ENCODE peak calls at places on chromosomes 13 and 19, in seven cellular contexts. One of them, this sample, is unnamed.

GRCh38 chr13:46149272-46150133 is 32.5 kb downstream of the LCP1 start:
- DNase-seq in heart left ventricle: no peak
- DNase-seq in stomach: no peak
- DNase-seq in astrocyte: peak; percentile 69
- DNase-seq in mammary epithelial cell: peak; percentile 84
- DNase-seq in OCI-LY7: no peak
- DNase-seq in Peyer's patch: no peak
- DNase-seq in this sample: no peak

GRCh38 chr13:30235206-30235605 is 72.1 kb downstream of the KATNAL1 start:
- DNase-seq in heart left ventricle: no peak
- DNase-seq in stomach: no peak
- DNase-seq in astrocyte: no peak
- DNase-seq in mammary epithelial cell: no peak
- DNase-seq in OCI-LY7: no peak
- DNase-seq in Peyer's patch: no peak
- DNase-seq in this sample: no peak

GRCh38 chr13:73722120-73722519 is 412.1 kb downstream of the KLF12 start:
- DNase-seq in heart left ventricle: no peak
- DNase-seq in stomach: no peak
- DNase-seq in astrocyte: peak; percentile 82
- DNase-seq in mammary epithelial cell: peak; percentile 94
- DNase-seq in OCI-LY7: peak; percentile 3
- DNase-seq in Peyer's patch: no peak
- DNase-seq in this sample: no peak

GRCh38 chr19:34317311-34317927 is 47.6 kb upstream of the GPI start:
- DNase-seq in heart left ventricle: peak; percentile 47
- DNase-seq in stomach: no peak
- DNase-seq in astrocyte: peak; percentile 37
- DNase-seq in mammary epithelial cell: peak; percentile 13
- DNase-seq in OCI-LY7: peak; percentile 20
- DNase-seq in Peyer's patch: no peak
- DNase-seq in this sample: no peak

GRCh38 chr19:18091217-18091608 is 4.5 kb upstream of the IL12RB1 start:
- DNase-seq in heart left ventricle: peak; percentile 68
- DNase-seq in stomach: peak; percentile 61
- DNase-seq in astrocyte: no peak
- DNase-seq in mammary epithelial cell: no peak
- DNase-seq in OCI-LY7: peak; percentile 83
- DNase-seq in Peyer's patch: peak; percentile 94
- DNase-seq in this sample: no peak

GRCh38 chr19:32675720-32676185 is at the start of gene RGS9BP:
- DNase-seq in heart left ventricle: peak; percentile 88
- DNase-seq in stomach: peak; percentile 83
- DNase-seq in astrocyte: peak; percentile 17
- DNase-seq in mammary epithelial cell: no peak
- DNase-seq in OCI-LY7: no peak
- DNase-seq in Peyer's patch: peak; percentile 72
- DNase-seq in this sample: peak; percentile 85

GRCh38 chr19:48480151-48480475 is 10.9 kb downstream of the CYTH2 start:
- DNase-seq in heart left ventricle: peak; percentile 77
- DNase-seq in stomach: peak; percentile 49
- DNase-seq in astrocyte: no peak
- DNase-seq in mammary epithelial cell: no peak
- DNase-seq in OCI-LY7: no peak
- DNase-seq in Peyer's patch: peak; percentile 43
- DNase-seq in this sample: peak; percentile 79

GRCh38 chr13:20473139-20473538 is 52.5 kb downstream of the CRYL1 start:
- DNase-seq in heart left ventricle: no peak
- DNase-seq in stomach: no peak
- DNase-seq in astrocyte: no peak
- DNase-seq in mammary epithelial cell: no peak
- DNase-seq in OCI-LY7: no peak
- DNase-seq in Peyer's patch: no peak
- DNase-seq in this sample: no peak

GRCh38 chr19:10406191-10406590 is 2.8 kb upstream of the CDC37 start:
- DNase-seq in heart left ventricle: no peak
- DNase-seq in stomach: no peak
- DNase-seq in astrocyte: no peak
- DNase-seq in mammary epithelial cell: no peak
- DNase-seq in OCI-LY7: no peak
- DNase-seq in Peyer's patch: no peak
- DNase-seq in this sample: no peak

GRCh38 chr13:47499358-47500150 is 501.5 kb downstream of the SUCLA2 start:
- DNase-seq in heart left ventricle: no peak
- DNase-seq in stomach: no peak
- DNase-seq in astrocyte: peak; percentile 85
- DNase-seq in mammary epithelial cell: peak; percentile 81
- DNase-seq in OCI-LY7: no peak
- DNase-seq in Peyer's patch: no peak
- DNase-seq in this sample: no peak

GRCh38 chr19:4581381-4582111 is 22.1 kb upstream of the SEMA6B start:
- DNase-seq in heart left ventricle: peak; percentile 31
- DNase-seq in stomach: no peak
- DNase-seq in astrocyte: no peak
- DNase-seq in mammary epithelial cell: peak; percentile 15
- DNase-seq in OCI-LY7: peak; percentile 38
- DNase-seq in Peyer's patch: no peak
- DNase-seq in this sample: no peak

GRCh38 chr13:20774746-20775145 is 985 bp upstream of the EEF1AKMT1 start:
- DNase-seq in heart left ventricle: no peak
- DNase-seq in stomach: no peak
- DNase-seq in astrocyte: no peak
- DNase-seq in mammary epithelial cell: no peak
- DNase-seq in OCI-LY7: no peak
- DNase-seq in Peyer's patch: no peak
- DNase-seq in this sample: no peak

GRCh38 chr13:112509190-112509589 is 78.8 kb downstream of the TUBGCP3 start:
- DNase-seq in heart left ventricle: no peak
- DNase-seq in stomach: no peak
- DNase-seq in astrocyte: no peak
- DNase-seq in mammary epithelial cell: no peak
- DNase-seq in OCI-LY7: no peak
- DNase-seq in Peyer's patch: no peak
- DNase-seq in this sample: no peak

GRCh38 chr13:113920606-113921306 is 53.1 kb downstream of the C13orf46 start:
- DNase-seq in heart left ventricle: no peak
- DNase-seq in stomach: peak; percentile 10
- DNase-seq in astrocyte: no peak
- DNase-seq in mammary epithelial cell: no peak
- DNase-seq in OCI-LY7: no peak
- DNase-seq in Peyer's patch: no peak
- DNase-seq in this sample: peak; percentile 28

GRCh38 chr19:7595466-7596133 is at the start of gene CAMSAP3:
- DNase-seq in heart left ventricle: no peak
- DNase-seq in stomach: peak; percentile 66
- DNase-seq in astrocyte: no peak
- DNase-seq in mammary epithelial cell: peak; percentile 38
- DNase-seq in OCI-LY7: peak; percentile 73
- DNase-seq in Peyer's patch: no peak
- DNase-seq in this sample: no peak

GRCh38 chr19:38290631-38291147 is 13.4 kb upstream of the C19orf33 start:
- DNase-seq in heart left ventricle: no peak
- DNase-seq in stomach: peak; percentile 95
- DNase-seq in astrocyte: peak; percentile 87
- DNase-seq in mammary epithelial cell: peak; percentile 93
- DNase-seq in OCI-LY7: no peak
- DNase-seq in Peyer's patch: no peak
- DNase-seq in this sample: no peak

GRCh38 chr19:51407631-51408131 is 9.8 kb downstream of the SIGLEC10 start:
- DNase-seq in heart left ventricle: no peak
- DNase-seq in stomach: peak; percentile 40
- DNase-seq in astrocyte: no peak
- DNase-seq in mammary epithelial cell: peak; percentile 20
- DNase-seq in OCI-LY7: peak; percentile 72
- DNase-seq in Peyer's patch: peak; percentile 50
- DNase-seq in this sample: no peak

GRCh38 chr19:52566588-52566987 is 3.5 kb upstream of the ZNF701 start:
- DNase-seq in heart left ventricle: no peak
- DNase-seq in stomach: no peak
- DNase-seq in astrocyte: peak; percentile 52
- DNase-seq in mammary epithelial cell: peak; percentile 75
- DNase-seq in OCI-LY7: no peak
- DNase-seq in Peyer's patch: no peak
- DNase-seq in this sample: no peak

GRCh38 chr19:4337906-4338440 is 654 bp downstream of the STAP2 start:
- DNase-seq in heart left ventricle: no peak
- DNase-seq in stomach: peak; percentile 33
- DNase-seq in astrocyte: peak; percentile 27
- DNase-seq in mammary epithelial cell: peak; percentile 46
- DNase-seq in OCI-LY7: no peak
- DNase-seq in Peyer's patch: no peak
- DNase-seq in this sample: no peak

GRCh38 chr19:34481861-34482379 is 362 bp downstream of the WTIP start:
- DNase-seq in heart left ventricle: no peak
- DNase-seq in stomach: no peak
- DNase-seq in astrocyte: no peak
- DNase-seq in mammary epithelial cell: peak; percentile 24
- DNase-seq in OCI-LY7: no peak
- DNase-seq in Peyer's patch: no peak
- DNase-seq in this sample: no peak

GRCh38 chr13:113975416-113975815 is 1.5 kb upstream of the C13orf46 start:
- DNase-seq in heart left ventricle: no peak
- DNase-seq in stomach: no peak
- DNase-seq in astrocyte: no peak
- DNase-seq in mammary epithelial cell: no peak
- DNase-seq in OCI-LY7: no peak
- DNase-seq in Peyer's patch: no peak
- DNase-seq in this sample: no peak

DNA sequence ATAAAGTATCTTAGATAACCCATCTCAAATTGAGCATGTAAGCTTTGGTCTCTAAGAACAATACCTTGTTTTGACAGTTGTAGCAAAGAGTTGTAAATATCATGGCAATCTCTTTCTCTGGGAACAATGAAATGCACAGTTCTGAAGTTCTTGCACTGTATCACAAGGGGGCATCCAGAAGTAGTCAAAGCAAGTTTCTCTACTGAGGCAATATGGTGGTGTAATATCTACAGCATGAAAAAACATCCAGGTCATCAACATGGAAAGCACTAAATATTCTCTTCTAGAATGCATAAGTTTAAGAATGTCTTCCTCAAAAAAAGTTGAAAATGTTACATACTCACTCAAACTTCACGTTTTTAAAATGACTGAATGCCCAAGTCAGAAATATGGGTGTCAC is 19.6 kb downstream of the MTMR6 start:
- DNase-seq in heart left ventricle: no peak
- DNase-seq in stomach: no peak
- DNase-seq in astrocyte: no peak
- DNase-seq in mammary epithelial cell: no peak
- DNase-seq in OCI-LY7: peak; percentile 33
- DNase-seq in Peyer's patch: no peak
- DNase-seq in this sample: no peak
- TF ChIP-seq CTCF in heart left ventricle: peak; percentile 9
- TF ChIP-seq CTCF in stomach: no peak
- TF ChIP-seq CTCF in astrocyte: no peak
- TF ChIP-seq CTCF in mammary epithelial cell: no peak
- TF ChIP-seq CTCF in OCI-LY7: peak; percentile 61
- TF ChIP-seq CTCF in Peyer's patch: peak; percentile 15
- TF ChIP-seq CTCF in this sample: no peak

GRCh38 chr19:19444694-19445155 is 39.2 kb downstream of the GATAD2A start:
- DNase-seq in heart left ventricle: no peak
- DNase-seq in stomach: peak; percentile 56
- DNase-seq in astrocyte: peak; percentile 29
- DNase-seq in mammary epithelial cell: no peak
- DNase-seq in OCI-LY7: peak; percentile 51
- DNase-seq in Peyer's patch: peak; percentile 50
- DNase-seq in this sample: no peak

GRCh38 chr19:19443902-19444693 is 38.6 kb downstream of the GATAD2A start:
- DNase-seq in heart left ventricle: no peak
- DNase-seq in stomach: no peak
- DNase-seq in astrocyte: no peak
- DNase-seq in mammary epithelial cell: no peak
- DNase-seq in OCI-LY7: no peak
- DNase-seq in Peyer's patch: no peak
- DNase-seq in this sample: no peak

GRCh38 chr19:19445288-19445687 is 39.8 kb downstream of the GATAD2A start:
- DNase-seq in heart left ventricle: no peak
- DNase-seq in stomach: no peak
- DNase-seq in astrocyte: no peak
- DNase-seq in mammary epithelial cell: no peak
- DNase-seq in OCI-LY7: no peak
- DNase-seq in Peyer's patch: no peak
- DNase-seq in this sample: no peak

GRCh38 chr19:19445911-19446361 is 40.5 kb downstream of the GATAD2A start:
- DNase-seq in heart left ventricle: no peak
- DNase-seq in stomach: no peak
- DNase-seq in astrocyte: peak; percentile 33
- DNase-seq in mammary epithelial cell: peak; percentile 38
- DNase-seq in OCI-LY7: peak; percentile 28
- DNase-seq in Peyer's patch: no peak
- DNase-seq in this sample: no peak

DNA sequence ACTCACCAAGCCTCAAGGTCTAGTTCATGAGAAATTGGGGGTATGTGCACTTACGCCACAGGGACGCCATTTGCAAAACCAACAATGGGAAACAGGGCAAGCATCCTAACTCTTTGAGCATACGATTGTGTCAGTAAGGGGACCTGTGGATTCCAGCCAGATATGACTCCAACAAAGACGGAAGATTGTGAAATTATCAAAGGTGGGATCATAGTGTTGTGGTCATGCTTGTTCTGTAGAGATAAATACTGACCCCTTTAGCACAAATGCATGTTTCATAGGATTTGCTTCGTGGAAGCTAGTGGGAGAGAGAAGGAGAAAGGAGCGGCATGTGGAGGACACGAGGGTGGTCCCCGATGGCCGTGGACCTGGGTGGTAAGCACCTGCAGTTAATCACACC is 37.8 kb downstream of the GATAD2A start:
- DNase-seq in heart left ventricle: no peak
- DNase-seq in stomach: no peak
- DNase-seq in astrocyte: no peak
- DNase-seq in mammary epithelial cell: no peak
- DNase-seq in OCI-LY7: no peak
- DNase-seq in Peyer's patch: no peak
- DNase-seq in this sample: no peak
- H3K27ac ChIP-seq in heart left ventricle: no peak overlapping the region
- H3K27ac ChIP-seq in stomach: no peak overlapping the region
- H3K27ac ChIP-seq in astrocyte: no peak overlapping the region
- H3K27ac ChIP-seq in mammary epithelial cell: no peak overlapping the region
- H3K27ac ChIP-seq in OCI-LY7: no peak overlapping the region
- H3K27ac ChIP-seq in Peyer's patch: no peak overlapping the region
- H3K27ac ChIP-seq in this sample: no peak overlapping the region

GRCh38 chr19:46573679-46574522 is 27.2 kb upstream of the CALM3 start:
- DNase-seq in heart left ventricle: no peak
- DNase-seq in stomach: no peak
- DNase-seq in astrocyte: no peak
- DNase-seq in mammary epithelial cell: no peak
- DNase-seq in OCI-LY7: no peak
- DNase-seq in Peyer's patch: no peak
- DNase-seq in this sample: no peak

GRCh38 chr19:46574533-46574932 is 26.6 kb upstream of the CALM3 start:
- DNase-seq in heart left ventricle: no peak
- DNase-seq in stomach: no peak
- DNase-seq in astrocyte: peak; percentile 4
- DNase-seq in mammary epithelial cell: no peak
- DNase-seq in OCI-LY7: no peak
- DNase-seq in Peyer's patch: no peak
- DNase-seq in this sample: no peak

GRCh38 chr19:46571495-46571894 is 29.6 kb upstream of the CALM3 start:
- DNase-seq in heart left ventricle: no peak
- DNase-seq in stomach: no peak
- DNase-seq in astrocyte: no peak
- DNase-seq in mammary epithelial cell: peak; percentile 16
- DNase-seq in OCI-LY7: peak; percentile 11
- DNase-seq in Peyer's patch: no peak
- DNase-seq in this sample: peak; percentile 28
- TF ChIP-seq CTCF in heart left ventricle: no peak
- TF ChIP-seq CTCF in stomach: no peak
- TF ChIP-seq CTCF in astrocyte: no peak
- TF ChIP-seq CTCF in mammary epithelial cell: no peak
- TF ChIP-seq CTCF in OCI-LY7: no peak
- TF ChIP-seq CTCF in Peyer's patch: no peak
- TF ChIP-seq CTCF in this sample: no peak

GRCh38 chr19:46068345-46069258 is 27.8 kb upstream of the IGFL4 start:
- DNase-seq in heart left ventricle: no peak
- DNase-seq in stomach: no peak
- DNase-seq in astrocyte: peak; percentile 94
- DNase-seq in mammary epithelial cell: peak; percentile 99
- DNase-seq in OCI-LY7: no peak
- DNase-seq in Peyer's patch: no peak
- DNase-seq in this sample: no peak
- H3K27ac ChIP-seq in heart left ventricle: no peak overlapping the region
- H3K27ac ChIP-seq in stomach: no peak overlapping the region
- H3K27ac ChIP-seq in astrocyte: peak overlapping the region; percentile 77
- H3K27ac ChIP-seq in mammary epithelial cell: peak overlapping the region; percentile 81
- H3K27ac ChIP-seq in OCI-LY7: no peak overlapping the region
- H3K27ac ChIP-seq in Peyer's patch: no peak overlapping the region
- H3K27ac ChIP-seq in this sample: no peak overlapping the region